ENCODE peak calls at places on chromosome 6, in six cellular contexts. D is transverse colon; T is HuH-7.5; K is NCI-H82; S is CD8-positive, alpha-beta T cell; A is iris pigment epithelial cell. C is an unnamed sample.

GRCh38 chr6:33592280-33592594 is 12.2 kb upstream of the BAK1 start:
- DNase-seq in D (no peak), T (no peak), K (no peak), S (no peak), A (no peak), C (no peak)

GRCh38 chr6:26332408-26332807 is 32.6 kb upstream of the BTN3A2 start:
- DNase-seq in D (no peak), T (no peak), K (peak), S (no peak), A (no peak), C (no peak)

GRCh38 chr6:25027221-25027916 is 91.6 kb upstream of the RIPOR2 start:
- DNase-seq in D (peak), T (no peak), K (no peak), S (peak), A (no peak), C (no peak)

GRCh38 chr6:151490996-151491395 is 2.8 kb upstream of the CCDC170 start:
- DNase-seq in D (no peak), T (no peak), K (no peak), S (no peak), A (no peak), C (no peak)

GRCh38 chr6:169933251-169933821 is 181.9 kb downstream of the ERMARD start:
- DNase-seq in D (peak), T (no peak), K (no peak), S (no peak), A (no peak), C (no peak)

GRCh38 chr6:111354751-111355150 is 128.3 kb downstream of the REV3L start:
- DNase-seq in D (no peak), T (no peak), K (no peak), S (no peak), A (no peak), C (no peak)

GRCh38 chr6:125722886-125723285 is 26.5 kb upstream of the HEY2 start:
- DNase-seq in D (no peak), T (no peak), K (no peak), S (no peak), A (no peak), C (no peak)

GRCh38 chr6:47714802-47715201 is 16.4 kb downstream of the ADGRF4 start:
- DNase-seq in D (no peak), T (no peak), K (no peak), S (no peak), A (no peak), C (no peak)

GRCh38 chr6:5149891-5150290 is 64.8 kb downstream of the PPP1R3G start:
- DNase-seq in D (no peak), T (no peak), K (peak), S (no peak), A (no peak), C (no peak)

GRCh38 chr6:116011096-116011401 is 49.6 kb downstream of the FRK start:
- DNase-seq in D (no peak), T (no peak), K (no peak), S (no peak), A (no peak), C (no peak)